ENCODE peak calls at places on chromosomes 6 and 20, in nine cellular contexts. One of them, this sample, is unnamed.

GRCh38 chr20:4017051-4017702 is 1.8 kb upstream of the RNF24 start:
- DNase-seq in astrocyte of the cerebellum: no peak
- DNase-seq in H9: no peak
- DNase-seq in progenitor cell of endocrine pancreas: no peak
- DNase-seq in Panc1: no peak
- DNase-seq in HL-60: no peak
- DNase-seq in GM23338: peak; percentile 51
- DNase-seq in tibial nerve: no peak
- DNase-seq in HCT116: no peak
- DNase-seq in this sample: no peak

GRCh38 chr6:35371494-35372262 is 29.3 kb downstream of the PPARD start:
- DNase-seq in HCT116: no peak
- DNase-seq in tibial nerve: no peak
- DNase-seq in H9: no peak
- DNase-seq in Panc1: no peak
- DNase-seq in HL-60: no peak
- DNase-seq in astrocyte of the cerebellum: no peak
- DNase-seq in progenitor cell of endocrine pancreas: no peak
- DNase-seq in GM23338: no peak
- DNase-seq in this sample: no peak

GRCh38 chr20:45588800-45589199 is 9.7 kb upstream of the WFDC8 start:
- DNase-seq in astrocyte of the cerebellum: no peak
- DNase-seq in tibial nerve: no peak
- DNase-seq in progenitor cell of endocrine pancreas: no peak
- DNase-seq in HCT116: no peak
- DNase-seq in Panc1: no peak
- DNase-seq in GM23338: peak; percentile 26
- DNase-seq in HL-60: no peak
- DNase-seq in H9: no peak
- DNase-seq in this sample: no peak

GRCh38 chr6:46217671-46218131 is 46.9 kb upstream of the ENPP5 start:
- DNase-seq in HCT116: no peak
- DNase-seq in tibial nerve: peak; percentile 54
- DNase-seq in H9: no peak
- DNase-seq in Panc1: no peak
- DNase-seq in astrocyte of the cerebellum: no peak
- DNase-seq in GM23338: no peak
- DNase-seq in progenitor cell of endocrine pancreas: no peak
- DNase-seq in HL-60: no peak
- DNase-seq in this sample: no peak

GRCh38 chr6:155837474-155837873 is 381.8 kb upstream of the NOX3 start:
- DNase-seq in astrocyte of the cerebellum: no peak
- DNase-seq in progenitor cell of endocrine pancreas: no peak
- DNase-seq in HL-60: no peak
- DNase-seq in HCT116: no peak
- DNase-seq in GM23338: no peak
- DNase-seq in H9: no peak
- DNase-seq in tibial nerve: no peak
- DNase-seq in Panc1: no peak
- DNase-seq in this sample: no peak

GRCh38 chr6:134240664-134241431 is 77.1 kb downstream of the SGK1 start:
- DNase-seq in tibial nerve: peak; percentile 72
- DNase-seq in astrocyte of the cerebellum: no peak
- DNase-seq in Panc1: no peak
- DNase-seq in GM23338: no peak
- DNase-seq in H9: no peak
- DNase-seq in progenitor cell of endocrine pancreas: no peak
- DNase-seq in HL-60: peak; percentile 89
- DNase-seq in HCT116: no peak
- DNase-seq in this sample: no peak

GRCh38 chr20:21656299-21657067 is 49.0 kb upstream of the PAX1 start:
- DNase-seq in HCT116: no peak
- DNase-seq in astrocyte of the cerebellum: no peak
- DNase-seq in tibial nerve: no peak
- DNase-seq in Panc1: no peak
- DNase-seq in H9: no peak
- DNase-seq in HL-60: no peak
- DNase-seq in progenitor cell of endocrine pancreas: no peak
- DNase-seq in GM23338: no peak
- DNase-seq in this sample: no peak

GRCh38 chr6:3848380-3848779 is 793 bp upstream of the FAM50B start:
- DNase-seq in GM23338: peak; percentile 33
- DNase-seq in HCT116: no peak
- DNase-seq in progenitor cell of endocrine pancreas: no peak
- DNase-seq in H9: no peak
- DNase-seq in tibial nerve: no peak
- DNase-seq in Panc1: no peak
- DNase-seq in astrocyte of the cerebellum: no peak
- DNase-seq in HL-60: peak; percentile 62
- DNase-seq in this sample: no peak

GRCh38 chr6:21952367-21952766 is 344.5 kb downstream of the PRL start:
- DNase-seq in progenitor cell of endocrine pancreas: no peak
- DNase-seq in HCT116: no peak
- DNase-seq in tibial nerve: no peak
- DNase-seq in Panc1: no peak
- DNase-seq in H9: no peak
- DNase-seq in GM23338: no peak
- DNase-seq in HL-60: no peak
- DNase-seq in astrocyte of the cerebellum: no peak
- DNase-seq in this sample: no peak

DNA sequence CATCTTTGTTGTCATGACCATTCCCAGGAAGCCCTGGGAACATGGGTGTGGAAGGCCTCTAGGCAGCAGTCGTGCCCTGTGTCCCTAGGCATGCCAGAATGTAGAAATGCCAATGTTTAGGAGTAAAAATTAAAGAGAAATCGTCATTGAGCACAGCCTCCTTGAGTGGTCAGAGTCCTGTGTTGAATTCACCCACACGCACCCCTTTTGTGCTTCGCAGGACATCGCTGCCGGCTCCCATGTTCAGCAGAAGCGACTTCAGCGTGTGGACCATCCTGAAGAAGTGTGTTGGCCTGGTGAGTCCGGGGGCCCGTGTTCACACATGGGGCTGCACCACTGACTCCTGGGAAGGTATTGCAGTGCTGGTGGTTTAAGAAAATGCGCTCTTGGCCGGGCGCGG is 25.1 kb downstream of the OSBPL2 start:
- DNase-seq in progenitor cell of endocrine pancreas: no peak
- DNase-seq in Panc1: no peak
- DNase-seq in astrocyte of the cerebellum: no peak
- DNase-seq in H9: no peak
- DNase-seq in tibial nerve: no peak
- DNase-seq in GM23338: no peak
- DNase-seq in HCT116: no peak
- DNase-seq in HL-60: no peak
- DNase-seq in this sample: no peak
- TF ChIP-seq CTCF in progenitor cell of endocrine pancreas: no peak
- TF ChIP-seq CTCF in Panc1: no peak
- TF ChIP-seq CTCF in astrocyte of the cerebellum: no peak
- TF ChIP-seq CTCF in H9: no peak
- TF ChIP-seq CTCF in tibial nerve: no peak
- TF ChIP-seq CTCF in GM23338: no peak
- TF ChIP-seq CTCF in HCT116: no peak
- TF ChIP-seq CTCF in HL-60: no peak
- TF ChIP-seq CTCF in this sample: no peak

GRCh38 chr6:7313505-7314165 is 636 bp upstream of the SSR1 start:
- DNase-seq in Panc1: no peak
- DNase-seq in H9: no peak
- DNase-seq in progenitor cell of endocrine pancreas: no peak
- DNase-seq in tibial nerve: no peak
- DNase-seq in HL-60: no peak
- DNase-seq in GM23338: no peak
- DNase-seq in astrocyte of the cerebellum: no peak
- DNase-seq in HCT116: no peak
- DNase-seq in this sample: no peak
- TF ChIP-seq CTCF in Panc1: no peak
- TF ChIP-seq CTCF in H9: no peak
- TF ChIP-seq CTCF in progenitor cell of endocrine pancreas: no peak
- TF ChIP-seq CTCF in tibial nerve: no peak
- TF ChIP-seq CTCF in HL-60: no peak
- TF ChIP-seq CTCF in GM23338: no peak
- TF ChIP-seq CTCF in astrocyte of the cerebellum: no peak
- TF ChIP-seq CTCF in HCT116: no peak
- TF ChIP-seq CTCF in this sample: no peak

GRCh38 chr20:6034134-6034969 is 19.5 kb downstream of the LRRN4 start:
- DNase-seq in HL-60: no peak
- DNase-seq in progenitor cell of endocrine pancreas: no peak
- DNase-seq in HCT116: no peak
- DNase-seq in astrocyte of the cerebellum: no peak
- DNase-seq in GM23338: no peak
- DNase-seq in Panc1: no peak
- DNase-seq in H9: no peak
- DNase-seq in tibial nerve: no peak
- DNase-seq in this sample: no peak
- TF ChIP-seq CTCF in HL-60: no peak
- TF ChIP-seq CTCF in progenitor cell of endocrine pancreas: no peak
- TF ChIP-seq CTCF in HCT116: no peak
- TF ChIP-seq CTCF in astrocyte of the cerebellum: no peak
- TF ChIP-seq CTCF in GM23338: no peak
- TF ChIP-seq CTCF in Panc1: no peak
- TF ChIP-seq CTCF in H9: no peak
- TF ChIP-seq CTCF in tibial nerve: no peak
- TF ChIP-seq CTCF in this sample: no peak

DNA sequence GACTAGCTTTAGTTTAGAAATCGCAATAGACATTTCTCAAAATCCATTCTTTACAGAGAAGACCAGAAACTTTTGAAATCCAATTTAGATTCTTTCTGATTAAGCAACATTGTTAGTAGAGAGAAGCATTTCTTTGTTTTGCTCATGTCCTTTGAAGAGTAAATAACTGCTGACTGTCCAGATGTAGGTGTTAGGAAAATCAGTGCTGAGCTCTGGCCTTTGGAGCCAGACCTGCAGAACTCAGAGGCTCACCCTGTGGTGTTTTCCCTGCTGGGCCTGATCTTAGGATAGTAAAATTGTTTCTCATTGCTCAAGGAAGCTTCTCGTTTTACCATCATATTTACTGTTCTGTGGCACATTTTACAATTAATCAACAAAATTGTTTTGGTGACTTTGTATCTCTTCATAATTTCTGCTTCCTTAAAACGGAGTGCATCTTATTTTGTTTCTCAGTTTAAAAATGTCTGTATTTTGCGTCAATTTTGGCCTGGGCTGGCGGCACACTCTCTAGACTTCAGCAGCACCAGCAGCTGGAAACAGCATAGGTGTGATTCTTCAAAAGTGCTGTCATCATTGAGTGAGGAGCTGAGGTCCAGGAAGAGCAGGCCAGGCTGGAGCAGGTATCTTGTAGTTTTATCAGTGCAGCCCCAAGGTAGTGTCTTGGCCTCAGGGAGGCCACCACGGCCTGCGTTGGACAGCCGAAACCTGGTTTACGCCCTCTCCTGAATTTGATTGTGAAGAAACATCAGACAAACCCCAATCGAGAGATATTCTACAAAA is 8.3 kb upstream of the ZDHHC14 start:
- DNase-seq in HCT116: no peak
- DNase-seq in Panc1: no peak
- DNase-seq in H9: no peak
- DNase-seq in astrocyte of the cerebellum: no peak
- DNase-seq in progenitor cell of endocrine pancreas: no peak
- DNase-seq in GM23338: no peak
- DNase-seq in HL-60: no peak
- DNase-seq in tibial nerve: no peak
- DNase-seq in this sample: no peak
- TF ChIP-seq CTCF in HCT116: no peak
- TF ChIP-seq CTCF in Panc1: no peak
- TF ChIP-seq CTCF in H9: no peak
- TF ChIP-seq CTCF in astrocyte of the cerebellum: no peak
- TF ChIP-seq CTCF in progenitor cell of endocrine pancreas: no peak
- TF ChIP-seq CTCF in GM23338: no peak
- TF ChIP-seq CTCF in HL-60: no peak
- TF ChIP-seq CTCF in tibial nerve: no peak
- TF ChIP-seq CTCF in this sample: no peak

GRCh38 chr6:131782764-131783163 is 25.1 kb upstream of the ENPP1 start:
- DNase-seq in HL-60: no peak
- DNase-seq in progenitor cell of endocrine pancreas: no peak
- DNase-seq in HCT116: no peak
- DNase-seq in GM23338: peak; percentile 21
- DNase-seq in astrocyte of the cerebellum: no peak
- DNase-seq in H9: no peak
- DNase-seq in Panc1: no peak
- DNase-seq in tibial nerve: no peak
- DNase-seq in this sample: no peak
- TF ChIP-seq CTCF in HL-60: no peak
- TF ChIP-seq CTCF in progenitor cell of endocrine pancreas: no peak
- TF ChIP-seq CTCF in HCT116: peak; percentile 29
- TF ChIP-seq CTCF in GM23338: peak; percentile 25
- TF ChIP-seq CTCF in astrocyte of the cerebellum: no peak
- TF ChIP-seq CTCF in H9: peak; percentile 39
- TF ChIP-seq CTCF in Panc1: peak; percentile 31
- TF ChIP-seq CTCF in tibial nerve: no peak
- TF ChIP-seq CTCF in this sample: no peak

DNA sequence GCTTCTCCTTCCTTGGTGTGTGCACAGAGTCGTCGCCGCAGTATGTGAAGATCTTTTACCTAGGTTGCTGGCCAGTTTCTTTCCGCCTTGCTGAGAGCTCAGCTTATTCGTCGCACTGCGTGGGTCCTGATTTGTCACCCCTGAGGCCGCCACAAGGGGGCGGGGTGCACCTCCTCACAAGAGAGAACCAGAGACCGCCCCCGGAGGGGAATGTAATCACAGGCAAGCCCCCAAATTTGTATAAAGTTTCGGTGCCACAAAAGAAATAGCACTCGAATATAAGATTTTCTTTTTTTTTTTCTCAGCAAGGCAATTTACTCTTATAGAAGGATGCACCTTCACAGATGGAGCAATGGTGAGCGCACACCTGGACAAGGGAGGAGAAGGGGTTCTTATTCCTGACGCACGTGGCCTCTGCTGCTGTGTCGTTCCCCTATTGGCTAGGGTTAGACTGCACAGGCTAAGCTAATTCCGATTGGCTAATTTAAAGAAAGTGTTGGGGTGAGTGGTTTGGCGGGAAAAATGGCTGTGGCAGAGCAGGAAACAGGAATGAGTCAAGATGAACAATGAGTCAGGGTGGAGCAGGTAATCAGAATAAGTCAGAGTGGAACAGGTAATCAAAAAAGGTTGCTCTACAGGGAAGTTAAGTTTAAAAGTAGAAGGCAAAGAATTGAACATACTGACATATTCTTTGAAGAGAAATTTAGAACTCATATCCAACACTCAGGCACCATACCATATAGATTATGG is 19.5 kb downstream of the NCOA3 start:
- DNase-seq in HL-60: no peak
- DNase-seq in astrocyte of the cerebellum: no peak
- DNase-seq in H9: peak; percentile 85
- DNase-seq in HCT116: no peak
- DNase-seq in progenitor cell of endocrine pancreas: no peak
- DNase-seq in tibial nerve: no peak
- DNase-seq in Panc1: no peak
- DNase-seq in GM23338: peak; percentile 60
- DNase-seq in this sample: no peak
- TF ChIP-seq CTCF in HL-60: no peak
- TF ChIP-seq CTCF in astrocyte of the cerebellum: peak; percentile 10
- TF ChIP-seq CTCF in H9: peak; percentile 72
- TF ChIP-seq CTCF in HCT116: peak; percentile 47
- TF ChIP-seq CTCF in progenitor cell of endocrine pancreas: no peak
- TF ChIP-seq CTCF in tibial nerve: no peak
- TF ChIP-seq CTCF in Panc1: no peak
- TF ChIP-seq CTCF in GM23338: peak; percentile 68
- TF ChIP-seq CTCF in this sample: no peak

DNA sequence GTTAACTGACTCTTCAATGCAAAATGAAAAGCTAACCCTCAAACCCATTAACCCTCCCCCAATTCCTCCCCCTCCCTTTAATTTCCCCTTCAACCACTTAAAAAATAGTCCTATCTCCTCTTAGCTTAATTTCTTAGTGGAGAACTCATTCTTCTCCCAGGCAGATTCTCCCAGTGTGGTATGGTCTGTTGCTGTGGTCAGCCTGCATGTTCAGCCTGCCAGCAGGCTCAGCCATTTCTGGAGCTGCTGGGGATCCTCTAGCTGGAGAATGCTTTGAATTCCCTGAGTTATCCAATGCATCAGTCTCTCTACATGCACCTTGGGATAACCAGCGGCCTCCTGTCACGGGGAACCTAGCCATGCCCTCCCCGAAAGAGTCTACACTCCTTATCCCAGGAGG is 375.4 kb upstream of the RSPO3 start:
- DNase-seq in astrocyte of the cerebellum: no peak
- DNase-seq in HL-60: no peak
- DNase-seq in HCT116: no peak
- DNase-seq in Panc1: no peak
- DNase-seq in GM23338: no peak
- DNase-seq in tibial nerve: no peak
- DNase-seq in H9: no peak
- DNase-seq in progenitor cell of endocrine pancreas: no peak
- DNase-seq in this sample: no peak
- TF ChIP-seq CTCF in astrocyte of the cerebellum: no peak
- TF ChIP-seq CTCF in HL-60: no peak
- TF ChIP-seq CTCF in HCT116: no peak
- TF ChIP-seq CTCF in Panc1: no peak
- TF ChIP-seq CTCF in GM23338: no peak
- TF ChIP-seq CTCF in tibial nerve: no peak
- TF ChIP-seq CTCF in H9: no peak
- TF ChIP-seq CTCF in progenitor cell of endocrine pancreas: no peak
- TF ChIP-seq CTCF in this sample: no peak